ENCODE peak calls at places on chromosomes 12 and 14, in four cellular contexts. X, B, J and L are unnamed samples.

GRCh38 chr12:116376354-116377193 is 99.1 kb upstream of the MED13L start:
- DNase-seq in J (no peak), X (no peak), B (peak), L (no peak)

GRCh38 chr12:56631790-56632700 is 1.9 kb upstream of the BAZ2A start:
- DNase-seq in X (no peak), B (peak), J (peak), L (peak)

GRCh38 chr14:100849432-100849831 is 23.5 kb downstream of the MEG3 start:
- DNase-seq in J (no peak), X (no peak), B (no peak), L (no peak)

GRCh38 chr12:101666017-101666728 is 31.3 kb upstream of the CHPT1 start:
- DNase-seq in J (no peak), B (no peak), X (no peak), L (no peak)

GRCh38 chr12:30110970-30111586 is 327.3 kb upstream of the TMTC1 start:
- DNase-seq in J (no peak), B (no peak), X (no peak), L (no peak)

GRCh38 chr14:88277205-88277604 is 45.9 kb downstream of the KCNK10 start:
- DNase-seq in X (no peak), J (no peak), B (no peak), L (no peak)

GRCh38 chr12:76883826-76884225 is 5.0 kb upstream of the CSRP2 start:
- DNase-seq in B (no peak), J (peak), X (no peak), L (no peak)

GRCh38 chr12:59055204-59055839 is 135.0 kb upstream of the LRIG3 start:
- DNase-seq in X (peak), B (no peak), J (no peak), L (no peak)

GRCh38 chr12:27163048-27163715 is 80.8 kb upstream of the C12orf71 start:
- DNase-seq in J (no peak), X (no peak), B (no peak), L (no peak)

GRCh38 chr12:131121705-131122405 is 168.1 kb downstream of the ADGRD1 start:
- DNase-seq in X (no peak), B (peak), J (no peak), L (no peak)

GRCh38 chr14:77914073-77914721 is 114.3 kb downstream of the ADCK1 start:
- DNase-seq in B (no peak), J (no peak), X (no peak), L (no peak)

GRCh38 chr12:130800312-130800711 is 38.7 kb downstream of the STX2 start:
- DNase-seq in J (no peak), B (no peak), X (no peak), L (no peak)

GRCh38 chr12:121762269-121762668 is 31.2 kb downstream of the RHOF start:
- DNase-seq in X (no peak), J (peak), B (no peak), L (no peak)

GRCh38 chr12:53532026-53532425 is 24.7 kb upstream of the NPFF start:
- DNase-seq in B (no peak), J (peak), X (no peak), L (no peak)

GRCh38 chr12:92063641-92064040 is 82.0 kb downstream of the BTG1 start:
- DNase-seq in X (no peak), J (no peak), B (no peak), L (no peak)

GRCh38 chr12:108854453-108855283 is 2.7 kb downstream of the SSH1 start:
- DNase-seq in J (peak), X (peak), B (no peak), L (no peak)

GRCh38 chr14:65492277-65492676 is 79.7 kb downstream of the FUT8 start:
- DNase-seq in X (no peak), J (no peak), B (no peak), L (no peak)

GRCh38 chr14:71206766-71207371 is 299.6 kb downstream of the PCNX1 start:
- DNase-seq in B (no peak), X (no peak), J (no peak), L (no peak)

GRCh38 chr12:30622509-30622908 is 73.2 kb downstream of the IPO8 start:
- DNase-seq in J (no peak), B (no peak), X (no peak), L (no peak)

GRCh38 chr12:95117178-95117599 is 43.8 kb upstream of the NR2C1 start:
- DNase-seq in X (peak), B (peak), J (peak), L (peak)

GRCh38 chr14:61653507-61653906 is 41.8 kb upstream of the HIF1A start:
- DNase-seq in J (peak), B (no peak), X (no peak), L (no peak)

DNA sequence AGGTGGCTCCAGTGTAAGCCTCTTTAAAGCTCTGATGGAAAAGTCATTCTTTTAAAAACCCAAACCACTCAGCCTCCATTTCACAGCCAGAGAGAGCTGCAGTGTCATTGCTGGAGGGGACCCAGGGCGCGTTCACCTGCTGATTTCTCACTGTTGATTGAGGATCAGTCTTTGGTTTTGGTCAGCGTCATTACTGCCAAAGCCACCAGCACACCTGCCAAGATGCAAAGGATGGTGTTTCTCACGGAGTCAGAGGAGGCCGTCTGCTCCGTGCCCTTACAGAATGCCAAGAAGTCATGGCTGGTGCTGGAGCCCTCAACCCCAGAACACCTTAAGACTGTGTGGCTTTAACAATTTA is 32.8 kb upstream of the BATF start:
- DNase-seq in J (no peak), B (no peak), X (no peak), L (no peak)
- TF ChIP-seq POLR2A in J (no peak), B (no peak), X (no peak), L (no peak)

GRCh38 chr12:93609281-93610192 is 37.1 kb downstream of the SOCS2 start:
- DNase-seq in X (no peak), J (no peak), B (no peak), L (no peak)
- TF ChIP-seq CTCF in X (no peak), J (no peak), B (no peak), L (no peak)

GRCh38 chr12:105623337-105623736 is 292.8 kb downstream of the C12orf75 start:
- DNase-seq in B (no peak), X (no peak), J (no peak), L (no peak)
- TF ChIP-seq POLR2A in B (no peak), X (no peak), J (no peak), L (no peak)

GRCh38 chr14:55864890-55865655 is 253.1 kb upstream of the PELI2 start:
- DNase-seq in B (no peak), J (no peak), X (no peak), L (no peak)
- TF ChIP-seq CTCF in B (peak), J (no peak), X (peak), L (no peak)

GRCh38 chr14:36226164-36226563 is 49.6 kb upstream of the PTCSC3 start:
- DNase-seq in B (no peak), J (no peak), X (no peak), L (no peak)

GRCh38 chr14:36227802-36228201 is 51.3 kb upstream of the PTCSC3 start:
- DNase-seq in B (no peak), J (no peak), X (no peak), L (peak)

GRCh38 chr14:36227344-36227743 is 50.8 kb upstream of the PTCSC3 start:
- DNase-seq in X (no peak), B (no peak), J (no peak), L (no peak)

GRCh38 chr14:36233217-36233616 is 56.7 kb upstream of the PTCSC3 start:
- DNase-seq in B (no peak), X (no peak), J (no peak), L (no peak)

GRCh38 chr14:36229262-36229661 is 52.7 kb upstream of the PTCSC3 start:
- DNase-seq in J (no peak), B (no peak), X (no peak), L (no peak)
- TF ChIP-seq POLR2A in J (no peak), B (no peak), X (no peak), L (no peak)

GRCh38 chr14:96205994-96206392 is 1.4 kb downstream of the BDKRB2 start:
- DNase-seq in J (no peak), X (no peak), B (no peak), L (no peak)
- TF ChIP-seq CTCF in J (no peak), X (no peak), B (no peak), L (no peak)

GRCh38 chr12:46364777-46365580 is 7.6 kb downstream of the SLC38A2 start:
- DNase-seq in X (no peak), B (peak), J (peak), L (peak)
- TF ChIP-seq POLR2A in X (no peak), B (no peak), J (no peak), L (no peak)

GRCh38 chr14:24506443-24506842 is 1.6 kb downstream of the CMA1 start:
- DNase-seq in X (no peak), B (no peak), J (no peak), L (no peak)
- TF ChIP-seq CTCF in X (no peak), B (no peak), J (no peak), L (no peak)